ENCODE peak calls at places on chromosomes 16 and 17, in seven cellular contexts. One of them, this sample, is unnamed.

GRCh38 chr17:78736526-78737079 is 45.5 kb downstream of the CYTH1 start:
- DNase-seq in HepG2: no peak
- DNase-seq in SK-N-SH: no peak
- DNase-seq in NT2/D1: no peak
- DNase-seq in H1: no peak
- DNase-seq in HCT116: peak
- DNase-seq in GM12878: no peak
- DNase-seq in this sample: peak

GRCh38 chr17:46109603-46110189 is 83.5 kb downstream of the KANSL1 start:
- DNase-seq in HepG2: no peak
- DNase-seq in NT2/D1: no peak
- DNase-seq in H1: no peak
- DNase-seq in HCT116: no peak
- DNase-seq in SK-N-SH: no peak
- DNase-seq in GM12878: no peak
- DNase-seq in this sample: peak

GRCh38 chr16:30369091-30369937 is 980 bp downstream of the TBC1D10B start:
- DNase-seq in SK-N-SH: no peak
- DNase-seq in HepG2: no peak
- DNase-seq in NT2/D1: no peak
- DNase-seq in H1: peak
- DNase-seq in HCT116: no peak
- DNase-seq in GM12878: no peak
- DNase-seq in this sample: peak

GRCh38 chr16:88582912-88583575 is 12.8 kb downstream of the ZC3H18 start:
- DNase-seq in H1: no peak
- DNase-seq in HCT116: no peak
- DNase-seq in SK-N-SH: no peak
- DNase-seq in HepG2: no peak
- DNase-seq in NT2/D1: no peak
- DNase-seq in GM12878: no peak
- DNase-seq in this sample: no peak

GRCh38 chr16:15648135-15648730 is 1.8 kb upstream of the NDE1 start:
- DNase-seq in HepG2: no peak
- DNase-seq in SK-N-SH: no peak
- DNase-seq in GM12878: no peak
- DNase-seq in HCT116: no peak
- DNase-seq in NT2/D1: no peak
- DNase-seq in H1: no peak
- DNase-seq in this sample: no peak

GRCh38 chr16:67120025-67120424 is 10.3 kb downstream of the PHAF1 start:
- DNase-seq in H1: no peak
- DNase-seq in SK-N-SH: no peak
- DNase-seq in HepG2: no peak
- DNase-seq in GM12878: no peak
- DNase-seq in NT2/D1: no peak
- DNase-seq in HCT116: no peak
- DNase-seq in this sample: no peak

GRCh38 chr17:41666708-41667279 is 21.9 kb upstream of the EIF1 start:
- DNase-seq in HepG2: peak
- DNase-seq in NT2/D1: no peak
- DNase-seq in HCT116: peak
- DNase-seq in GM12878: peak
- DNase-seq in H1: peak
- DNase-seq in SK-N-SH: peak
- DNase-seq in this sample: peak

GRCh38 chr17:5580367-5580766 is 3.9 kb downstream of the NLRP1 start:
- DNase-seq in GM12878: no peak
- DNase-seq in NT2/D1: no peak
- DNase-seq in H1: no peak
- DNase-seq in SK-N-SH: no peak
- DNase-seq in HepG2: no peak
- DNase-seq in HCT116: no peak
- DNase-seq in this sample: no peak

GRCh38 chr17:78428842-78429617 is 50.6 kb downstream of the PGS1 start:
- DNase-seq in H1: no peak
- DNase-seq in SK-N-SH: no peak
- DNase-seq in GM12878: no peak
- DNase-seq in NT2/D1: no peak
- DNase-seq in HCT116: no peak
- DNase-seq in HepG2: no peak
- DNase-seq in this sample: no peak

GRCh38 chr16:12130691-12131302 is 154.3 kb downstream of the SNX29 start:
- DNase-seq in H1: no peak
- DNase-seq in HCT116: no peak
- DNase-seq in HepG2: no peak
- DNase-seq in SK-N-SH: no peak
- DNase-seq in GM12878: no peak
- DNase-seq in NT2/D1: no peak
- DNase-seq in this sample: no peak

GRCh38 chr16:12123462-12123861 is 146.9 kb downstream of the SNX29 start:
- DNase-seq in NT2/D1: no peak
- DNase-seq in H1: no peak
- DNase-seq in HepG2: no peak
- DNase-seq in HCT116: no peak
- DNase-seq in GM12878: no peak
- DNase-seq in SK-N-SH: no peak
- DNase-seq in this sample: no peak

GRCh38 chr16:12126091-12126806 is 149.7 kb downstream of the SNX29 start:
- DNase-seq in HepG2: no peak
- DNase-seq in HCT116: no peak
- DNase-seq in GM12878: no peak
- DNase-seq in SK-N-SH: no peak
- DNase-seq in H1: no peak
- DNase-seq in NT2/D1: no peak
- DNase-seq in this sample: no peak

GRCh38 chr16:12124742-12125141 is 148.2 kb downstream of the SNX29 start:
- DNase-seq in H1: no peak
- DNase-seq in HCT116: no peak
- DNase-seq in HepG2: no peak
- DNase-seq in GM12878: no peak
- DNase-seq in SK-N-SH: no peak
- DNase-seq in NT2/D1: no peak
- DNase-seq in this sample: no peak

DNA sequence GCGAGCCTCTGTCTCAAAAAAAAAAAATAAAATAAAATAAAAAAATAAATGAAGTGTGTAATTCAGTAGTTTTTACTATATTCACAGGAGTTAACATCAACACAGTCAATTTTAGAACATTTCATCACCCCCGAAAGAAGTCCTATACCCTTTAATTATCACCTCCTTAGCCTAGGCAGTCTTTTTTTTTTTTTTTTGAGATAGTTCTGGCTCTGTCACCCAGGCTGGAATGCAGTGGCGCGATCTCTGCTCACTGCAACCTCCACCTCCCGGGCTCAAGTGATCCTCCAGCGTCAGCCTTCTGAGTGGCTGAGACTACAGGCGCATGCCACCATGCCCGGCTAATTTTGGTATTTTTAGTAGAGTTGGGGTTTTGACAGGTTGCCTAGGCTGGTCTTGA is 150.7 kb downstream of the SNX29 start:
- DNase-seq in GM12878: no peak
- DNase-seq in HCT116: no peak
- DNase-seq in NT2/D1: no peak
- DNase-seq in SK-N-SH: no peak
- DNase-seq in HepG2: no peak
- DNase-seq in H1: no peak
- DNase-seq in this sample: no peak
- TF ChIP-seq YY1 in GM12878: no peak
- TF ChIP-seq YY1 in HCT116: no peak
- TF ChIP-seq YY1 in NT2/D1: no peak
- TF ChIP-seq YY1 in SK-N-SH: no peak
- TF ChIP-seq YY1 in HepG2: no peak
- TF ChIP-seq YY1 in H1: no peak
- TF ChIP-seq YY1 in this sample: no peak

GRCh38 chr17:18102640-18103039 is 5.9 kb upstream of the MYO15A start:
- DNase-seq in NT2/D1: no peak
- DNase-seq in HCT116: no peak
- DNase-seq in SK-N-SH: peak
- DNase-seq in H1: no peak
- DNase-seq in GM12878: no peak
- DNase-seq in HepG2: no peak
- DNase-seq in this sample: no peak
- TF ChIP-seq YY1 in NT2/D1: no peak
- TF ChIP-seq YY1 in HCT116: no peak
- TF ChIP-seq YY1 in SK-N-SH: no peak
- TF ChIP-seq YY1 in H1: no peak
- TF ChIP-seq YY1 in GM12878: no peak
- TF ChIP-seq YY1 in HepG2: no peak
- TF ChIP-seq YY1 in this sample: no peak

GRCh38 chr17:37301288-37301687 is 74.5 kb upstream of the C17orf78 start:
- DNase-seq in HepG2: no peak
- DNase-seq in HCT116: no peak
- DNase-seq in NT2/D1: no peak
- DNase-seq in GM12878: no peak
- DNase-seq in H1: peak
- DNase-seq in SK-N-SH: no peak
- DNase-seq in this sample: peak

GRCh38 chr17:37309051-37309450 is 66.7 kb upstream of the C17orf78 start:
- DNase-seq in NT2/D1: no peak
- DNase-seq in HCT116: no peak
- DNase-seq in H1: no peak
- DNase-seq in GM12878: no peak
- DNase-seq in HepG2: no peak
- DNase-seq in SK-N-SH: no peak
- DNase-seq in this sample: no peak

GRCh38 chr17:37300683-37301082 is 75.1 kb upstream of the C17orf78 start:
- DNase-seq in H1: no peak
- DNase-seq in SK-N-SH: no peak
- DNase-seq in NT2/D1: no peak
- DNase-seq in HCT116: no peak
- DNase-seq in GM12878: no peak
- DNase-seq in HepG2: no peak
- DNase-seq in this sample: no peak

GRCh38 chr17:37310940-37311339 is 64.8 kb upstream of the C17orf78 start:
- DNase-seq in H1: no peak
- DNase-seq in HepG2: no peak
- DNase-seq in GM12878: no peak
- DNase-seq in NT2/D1: no peak
- DNase-seq in SK-N-SH: no peak
- DNase-seq in HCT116: no peak
- DNase-seq in this sample: no peak

DNA sequence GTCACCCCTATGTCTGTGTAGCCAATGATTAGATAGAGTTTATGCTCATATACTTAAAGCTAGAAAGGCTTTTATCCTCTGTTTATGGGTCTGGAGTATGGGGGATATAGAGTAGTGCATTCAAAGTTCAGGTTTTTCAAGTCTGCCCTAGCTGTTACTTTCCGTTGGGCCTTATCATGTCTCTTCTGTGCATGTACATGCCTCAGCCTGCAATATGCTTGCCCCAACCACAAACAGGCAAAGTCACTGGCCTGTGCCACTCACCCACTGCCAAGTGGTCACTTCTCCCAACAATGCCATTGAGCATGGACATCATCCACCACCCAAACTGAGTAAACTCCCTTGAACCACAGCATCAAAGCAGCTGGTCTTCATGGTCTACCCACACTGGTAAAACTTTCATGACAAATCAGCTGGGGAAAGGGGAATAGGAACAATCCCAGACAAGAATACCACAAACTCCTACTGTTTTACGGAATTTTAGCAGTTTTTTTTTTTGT is 70.3 kb upstream of the C17orf78 start:
- DNase-seq in HepG2: no peak
- DNase-seq in NT2/D1: no peak
- DNase-seq in GM12878: no peak
- DNase-seq in HCT116: no peak
- DNase-seq in H1: peak
- DNase-seq in SK-N-SH: no peak
- DNase-seq in this sample: no peak
- TF ChIP-seq YY1 in HepG2: no peak
- TF ChIP-seq YY1 in NT2/D1: no peak
- TF ChIP-seq YY1 in GM12878: no peak
- TF ChIP-seq YY1 in HCT116: no peak
- TF ChIP-seq YY1 in H1: no peak
- TF ChIP-seq YY1 in SK-N-SH: no peak
- TF ChIP-seq YY1 in this sample: no peak

DNA sequence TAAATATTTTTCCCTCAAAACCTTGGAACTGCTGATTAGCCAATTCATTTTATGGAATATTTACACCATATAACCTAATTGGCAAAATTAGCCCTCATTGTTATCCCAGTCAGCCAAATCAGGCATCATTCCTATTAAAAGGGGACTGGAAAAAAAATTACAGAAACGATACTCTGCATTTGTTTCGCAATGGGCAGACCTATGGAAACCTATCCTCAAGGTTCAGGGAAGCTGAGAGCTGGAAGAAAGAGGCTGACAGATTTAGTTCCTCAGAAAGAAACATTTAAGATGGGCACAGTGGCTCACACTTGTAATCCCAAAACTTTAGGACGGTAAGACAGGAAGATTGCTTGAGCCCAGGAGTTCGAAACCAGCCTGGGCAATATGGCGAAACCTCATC is 85.6 kb upstream of the RPH3AL start:
- DNase-seq in NT2/D1: no peak
- DNase-seq in SK-N-SH: no peak
- DNase-seq in H1: no peak
- DNase-seq in GM12878: no peak
- DNase-seq in HepG2: no peak
- DNase-seq in HCT116: no peak
- DNase-seq in this sample: no peak
- TF ChIP-seq YY1 in NT2/D1: no peak
- TF ChIP-seq YY1 in SK-N-SH: no peak
- TF ChIP-seq YY1 in H1: no peak
- TF ChIP-seq YY1 in GM12878: no peak
- TF ChIP-seq YY1 in HepG2: no peak
- TF ChIP-seq YY1 in HCT116: no peak
- TF ChIP-seq YY1 in this sample: no peak

DNA sequence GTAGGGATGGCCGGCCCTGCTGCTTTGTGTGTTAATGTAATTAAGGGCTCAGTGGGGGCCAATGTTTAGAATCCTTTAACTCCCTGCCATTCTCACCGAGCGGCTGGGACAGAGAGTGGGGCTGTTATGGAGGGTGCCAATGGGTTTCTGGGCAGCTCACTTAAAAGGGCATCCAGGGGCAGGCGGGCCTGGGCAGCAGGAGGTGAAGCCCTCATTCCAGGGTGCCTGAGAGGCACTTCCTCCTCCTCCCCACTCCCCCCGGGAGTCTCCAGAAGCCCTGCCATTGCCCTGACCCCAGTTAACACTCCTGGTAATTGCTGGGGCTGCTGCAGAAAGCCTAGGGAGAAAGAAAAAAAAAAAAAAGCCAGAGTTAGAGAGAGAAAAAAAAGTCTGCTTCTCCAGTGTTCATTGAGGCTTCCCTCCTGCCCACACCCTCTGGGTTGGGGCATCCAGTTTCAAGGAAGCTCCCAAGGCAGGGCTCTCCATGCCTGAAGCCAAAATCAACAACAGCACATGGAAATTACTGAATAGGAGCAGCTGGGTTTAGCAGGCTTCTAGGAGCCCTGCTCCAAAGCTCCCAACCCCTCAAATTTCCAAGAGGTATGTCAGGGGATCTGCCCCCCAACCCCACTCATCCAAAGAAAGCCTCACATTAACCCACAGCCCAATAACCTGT is 28.0 kb downstream of the CUEDC1 start:
- DNase-seq in HepG2: no peak
- DNase-seq in GM12878: no peak
- DNase-seq in H1: no peak
- DNase-seq in NT2/D1: no peak
- DNase-seq in SK-N-SH: peak
- DNase-seq in HCT116: no peak
- DNase-seq in this sample: no peak
- TF ChIP-seq YY1 in HepG2: no peak
- TF ChIP-seq YY1 in GM12878: no peak
- TF ChIP-seq YY1 in H1: no peak
- TF ChIP-seq YY1 in NT2/D1: peak
- TF ChIP-seq YY1 in SK-N-SH: no peak
- TF ChIP-seq YY1 in HCT116: no peak
- TF ChIP-seq YY1 in this sample: no peak

GRCh38 chr16:58644765-58645487 is 15.3 kb upstream of the CNOT1 start:
- DNase-seq in GM12878: no peak
- DNase-seq in H1: no peak
- DNase-seq in SK-N-SH: no peak
- DNase-seq in NT2/D1: no peak
- DNase-seq in HCT116: no peak
- DNase-seq in HepG2: no peak
- DNase-seq in this sample: no peak
- TF ChIP-seq YY1 in GM12878: no peak
- TF ChIP-seq YY1 in H1: no peak
- TF ChIP-seq YY1 in SK-N-SH: no peak
- TF ChIP-seq YY1 in NT2/D1: no peak
- TF ChIP-seq YY1 in HCT116: no peak
- TF ChIP-seq YY1 in HepG2: no peak
- TF ChIP-seq YY1 in this sample: no peak

This sample was measured in K562.